ENCODE peak calls at places on chromosomes 16 and 17, in nine cellular contexts. X is heart right ventricle; F is endothelial cell of umbilical vein; D is A549; C is stomach; R is CD4-positive, alpha-beta T cell; O is kidney; V is neural progenitor cell; J is substantia nigra. W is an unnamed sample.

GRCh38 chr16:65289022-65289421 is 167.2 kb upstream of the CDH11 start:
- DNase-seq in X (peak), F (no peak), D (no peak), C (no peak), R (no peak), O (no peak), V (no peak), J (no peak), W (no peak)

GRCh38 chr16:11129378-11129781 is 126.6 kb downstream of the SOCS1 start:
- DNase-seq in X (no peak), F (no peak), D (no peak), C (no peak), R (no peak), O (no peak), V (no peak), J (no peak), W (no peak)

GRCh38 chr16:30122621-30123160 is 329 bp downstream of the MAPK3 start:
- DNase-seq in X (no peak), F (peak), D (no peak), C (no peak), R (no peak), O (no peak), V (peak), J (no peak), W (peak)

GRCh38 chr17:8988263-8988662 is 22.8 kb upstream of the PIK3R5 start:
- DNase-seq in X (no peak), F (no peak), D (no peak), C (no peak), R (no peak), O (no peak), V (no peak), J (no peak), W (no peak)

GRCh38 chr16:53945996-53946395 is 242.0 kb downstream of the FTO start:
- DNase-seq in X (no peak), F (peak), D (peak), C (no peak), R (no peak), O (no peak), V (peak), J (no peak), W (no peak)

GRCh38 chr17:48335858-48336500 is 94.0 kb downstream of the SKAP1 start:
- DNase-seq in X (no peak), F (peak), D (peak), C (no peak), R (no peak), O (no peak), V (peak), J (no peak), W (no peak)

GRCh38 chr17:12637015-12637414 is 28.7 kb upstream of the MYOCD start:
- DNase-seq in X (no peak), F (no peak), D (peak), C (no peak), R (no peak), O (no peak), V (no peak), J (no peak), W (peak)

GRCh38 chr16:10655415-10655977 is 39.2 kb downstream of the TEKT5 start:
- DNase-seq in X (no peak), F (no peak), D (no peak), C (no peak), R (no peak), O (no peak), V (no peak), J (no peak), W (no peak)

GRCh38 chr17:29059281-29059680 is 16.3 kb downstream of the PIPOX start:
- DNase-seq in X (no peak), F (no peak), D (peak), C (no peak), R (no peak), O (no peak), V (no peak), J (no peak), W (no peak)

GRCh38 chr16:80664798-80665197 is 124.0 kb downstream of the DYNLRB2 start:
- DNase-seq in X (no peak), F (no peak), D (no peak), C (no peak), R (no peak), O (no peak), V (no peak), J (no peak), W (no peak)

GRCh38 chr16:16021020-16021419 is 71.6 kb downstream of the ABCC1 start:
- DNase-seq in X (no peak), F (peak), D (no peak), C (no peak), R (no peak), O (no peak), V (no peak), J (no peak), W (no peak)

GRCh38 chr17:83070800-83071341 is 8.5 kb upstream of the METRNL start:
- DNase-seq in X (no peak), F (no peak), D (no peak), C (no peak), R (no peak), O (no peak), V (no peak), J (no peak), W (no peak)

GRCh38 chr16:88065747-88066142 is 114.5 kb downstream of the BANP start:
- DNase-seq in X (no peak), F (no peak), D (no peak), C (no peak), R (no peak), O (peak), V (no peak), J (no peak), W (no peak)

GRCh38 chr16:85529489-85530369 is 83.4 kb upstream of the GSE1 start:
- DNase-seq in X (no peak), F (no peak), D (peak), C (no peak), R (no peak), O (peak), V (no peak), J (no peak), W (no peak)
- H3K27ac ChIP-seq in X (peak), F (no peak), D (peak), C (no peak), R (no peak), O (no peak), V (no peak), J (no peak), W (no peak)

GRCh38 chr17:42399948-42400843 is 12.0 kb upstream of the STAT3 start:
- DNase-seq in X (no peak), F (no peak), D (no peak), C (no peak), R (no peak), O (peak), V (no peak), J (no peak), W (no peak)

GRCh38 chr17:42404326-42405055 is 16.2 kb upstream of the STAT3 start:
- DNase-seq in X (no peak), F (no peak), D (no peak), C (no peak), R (no peak), O (no peak), V (no peak), J (no peak), W (no peak)

GRCh38 chr17:42403150-42403549 is 14.9 kb upstream of the STAT3 start:
- DNase-seq in X (no peak), F (no peak), D (no peak), C (peak), R (no peak), O (no peak), V (peak), J (no peak), W (no peak)

GRCh38 chr17:42405076-42405475 is 16.8 kb upstream of the STAT3 start:
- DNase-seq in X (peak), F (no peak), D (no peak), C (no peak), R (no peak), O (no peak), V (no peak), J (no peak), W (no peak)

GRCh38 chr17:42402121-42402516 is 13.9 kb upstream of the STAT3 start:
- DNase-seq in X (no peak), F (no peak), D (no peak), C (no peak), R (no peak), O (no peak), V (no peak), J (no peak), W (no peak)
- H3K27ac ChIP-seq in X (peak), F (no peak), D (peak), C (peak), R (no peak), O (no peak), V (peak), J (no peak), W (peak)

DNA sequence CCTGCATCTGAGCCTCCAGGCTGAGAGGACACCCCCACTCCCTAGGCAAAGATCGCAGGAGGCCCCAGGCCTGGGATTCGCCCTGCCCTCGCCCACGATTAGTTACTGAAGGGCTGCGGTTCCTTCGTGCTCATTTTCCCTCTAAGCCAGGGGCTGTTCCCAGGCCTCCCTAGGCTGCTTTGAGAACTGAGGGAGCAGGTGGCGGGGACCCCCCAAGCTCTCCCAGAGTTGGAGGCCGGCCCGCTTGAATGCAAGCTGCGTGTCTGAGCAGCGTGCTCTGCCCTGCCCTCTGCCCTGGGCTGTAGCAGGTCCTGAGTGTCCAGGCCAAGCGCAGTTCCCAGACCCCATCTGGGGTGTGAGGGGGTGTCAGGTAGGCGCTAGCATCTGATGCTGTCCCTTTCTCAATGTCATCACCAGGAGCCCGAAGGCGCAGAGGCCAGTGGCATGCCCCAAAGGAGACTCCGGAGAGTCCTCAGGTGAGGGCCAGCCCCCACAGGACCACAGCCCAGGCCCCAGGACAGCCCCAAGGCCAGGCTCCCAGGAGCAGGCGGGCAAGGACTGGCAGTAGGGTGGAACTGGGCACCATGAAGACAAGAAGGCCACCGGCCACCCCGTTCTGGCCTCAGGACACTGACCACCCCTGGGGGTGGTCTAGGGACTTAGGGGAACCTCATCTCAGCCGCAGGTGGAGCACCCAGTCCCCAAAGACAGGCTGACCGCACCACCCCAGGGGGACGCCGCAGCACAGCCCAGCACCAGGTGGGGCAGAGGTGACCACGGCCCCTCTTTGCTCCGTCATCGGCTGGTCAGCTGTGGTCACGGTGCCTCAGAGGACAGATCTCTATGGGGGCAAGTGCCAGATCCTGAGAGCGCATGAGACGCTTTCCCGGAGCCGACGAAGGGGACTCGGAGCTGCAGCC is 14.6 kb downstream of the ENDOV start:
- DNase-seq in X (no peak), F (no peak), D (no peak), C (no peak), R (no peak), O (peak), V (no peak), J (no peak), W (no peak)
- H3K27ac ChIP-seq in X (no peak), F (no peak), D (no peak), C (no peak), R (no peak), O (no peak), V (no peak), J (no peak), W (no peak)

DNA sequence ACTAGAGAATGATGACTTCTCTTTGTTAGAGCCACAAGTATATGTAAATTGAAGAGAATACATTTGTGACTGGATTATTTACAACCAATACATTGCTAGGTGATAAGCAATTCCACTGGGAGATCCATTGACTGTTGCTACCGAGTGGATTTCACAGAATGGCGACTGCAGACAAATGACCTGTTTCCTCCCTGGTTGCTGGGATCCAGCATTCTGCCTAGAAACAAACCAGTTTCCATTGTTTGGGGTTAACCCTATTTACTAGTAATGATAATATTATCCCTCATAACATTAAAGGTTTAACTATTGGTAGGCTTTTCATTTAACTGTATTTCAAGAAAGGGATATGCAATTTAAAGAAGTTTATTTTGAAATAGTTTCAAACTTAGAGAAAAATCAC is 37.0 kb upstream of the CPHXL start:
- DNase-seq in X (no peak), F (no peak), D (no peak), C (no peak), R (no peak), O (no peak), V (no peak), J (no peak), W (no peak)
- H3K27ac ChIP-seq in X (no peak), F (no peak), D (no peak), C (no peak), R (no peak), O (no peak), V (no peak), J (no peak), W (no peak)

GRCh38 chr17:44043326-44043725 is 23.1 kb downstream of the LSM12 start:
- DNase-seq in X (no peak), F (no peak), D (no peak), C (no peak), R (no peak), O (no peak), V (no peak), J (no peak), W (no peak)
- H3K27ac ChIP-seq in X (peak), F (no peak), D (no peak), C (peak), R (no peak), O (no peak), V (peak), J (no peak), W (no peak)

DNA sequence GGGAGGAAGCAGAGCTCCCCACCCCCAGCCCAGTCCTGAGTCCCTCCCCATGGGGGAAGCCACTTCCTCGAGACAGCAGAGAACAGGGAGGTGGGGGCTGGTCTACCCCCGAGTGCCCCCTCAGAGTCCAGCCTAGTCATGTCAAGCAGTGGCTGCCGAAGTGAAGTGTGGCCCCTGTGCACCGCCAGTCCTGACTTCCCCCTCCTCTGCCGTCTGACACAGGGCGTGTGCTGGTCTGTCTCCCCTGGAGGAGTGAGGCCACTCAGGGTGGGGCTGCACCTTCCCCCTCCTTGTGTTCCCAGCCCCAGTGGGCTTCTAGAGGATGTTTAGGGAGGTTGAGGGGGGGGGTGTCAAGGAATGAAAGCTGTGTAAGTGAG is 46.9 kb downstream of the MRC2 start:
- DNase-seq in X (no peak), F (no peak), D (no peak), C (no peak), R (no peak), O (no peak), V (no peak), J (no peak), W (no peak)
- H3K27ac ChIP-seq in X (no peak), F (no peak), D (no peak), C (no peak), R (no peak), O (no peak), V (no peak), J (no peak), W (peak)